ENCODE peak calls at places on chromosome 18, in seven cellular contexts. U is stomach, J is right lobe of liver, E is heart left ventricle, P is spleen, K is A549, S is ovary. Q is an unnamed sample. For H3K4me1, the result is how much of the 10 kb centered on the place peaks cover.

GRCh38 chr18:11741505-11742145 is 52.6 kb downstream of the GNAL start:
- DNase-seq in U (no peak), J (no peak), E (no peak), P (no peak), K (peak), S (no peak), Q (no peak)

GRCh38 chr18:47809420-47809819 is 121.0 kb downstream of the SMAD2 start:
- DNase-seq in U (no peak), J (no peak), E (no peak), P (no peak), K (no peak), S (no peak), Q (no peak)

GRCh38 chr18:49238433-49239042 is 221.9 kb downstream of the DYM start:
- DNase-seq in U (no peak), J (no peak), E (no peak), P (no peak), K (peak), S (no peak), Q (no peak)

GRCh38 chr18:42360716-42361115 is 405.7 kb downstream of the PIK3C3 start:
- DNase-seq in U (no peak), J (no peak), E (no peak), P (no peak), K (no peak), S (no peak), Q (no peak)

GRCh38 chr18:459801-460200 is 40.7 kb downstream of the COLEC12 start:
- DNase-seq in U (no peak), J (no peak), E (no peak), P (no peak), K (no peak), S (no peak), Q (no peak)

GRCh38 chr18:47418746-47419145 is 167.3 kb upstream of the SKOR2 start:
- DNase-seq in U (no peak), J (no peak), E (no peak), P (no peak), K (no peak), S (no peak), Q (no peak)

GRCh38 chr18:48914581-48915251 is 36.0 kb downstream of the SMAD7 start:
- DNase-seq in U (no peak), J (no peak), E (no peak), P (no peak), K (no peak), S (no peak), Q (no peak)

GRCh38 chr18:76914796-76915195 is 92.4 kb downstream of the ZNF236 start:
- DNase-seq in U (no peak), J (no peak), E (no peak), P (no peak), K (no peak), S (no peak), Q (no peak)

GRCh38 chr18:8548186-8548585 is 61.1 kb upstream of the RAB12 start:
- DNase-seq in U (no peak), J (no peak), E (no peak), P (no peak), K (no peak), S (no peak), Q (no peak)

GRCh38 chr18:14174706-14175085 is 42.5 kb upstream of the ZNF519 start:
- DNase-seq in U (no peak), J (no peak), E (no peak), P (peak), K (no peak), S (no peak), Q (no peak)
- H3K4me1 ChIP-seq in U (under half), J (under half), E (under half), P (under half), K (under half), S (under half), Q (under half)

DNA sequence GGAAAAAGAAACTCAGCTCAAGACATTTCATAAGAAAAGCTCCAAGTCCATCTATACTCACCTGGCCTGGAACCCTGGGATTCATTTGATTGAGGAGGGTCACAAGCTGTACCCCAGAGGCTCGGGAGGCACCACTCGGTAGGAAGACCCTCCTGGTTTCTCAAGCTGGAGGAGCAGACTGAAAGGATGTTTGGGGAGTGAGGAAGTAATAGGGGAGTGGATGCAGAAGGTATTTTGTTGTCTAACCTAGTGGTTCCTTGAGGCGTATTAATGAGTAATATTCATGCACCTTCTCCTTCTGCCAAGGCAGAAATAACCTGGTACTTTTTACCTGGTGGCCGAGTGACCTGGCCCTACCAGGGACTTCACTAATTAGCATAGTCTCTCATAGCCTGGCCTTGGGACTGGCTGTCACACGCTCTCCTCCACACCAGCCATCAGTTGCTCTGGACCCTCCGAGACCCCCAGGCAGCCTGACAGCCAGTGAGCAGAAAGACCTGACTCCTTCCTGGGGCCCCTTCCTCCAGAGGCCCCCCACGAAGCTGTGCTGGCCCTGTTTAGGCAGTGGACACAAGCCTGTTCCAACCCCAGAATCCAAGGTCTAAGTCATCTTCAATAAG is 161.4 kb downstream of the BCL2 start:
- DNase-seq in U (no peak), J (no peak), E (no peak), P (no peak), K (no peak), S (no peak), Q (no peak)
- TF ChIP-seq POLR2A in U (no peak), J (no peak), E (no peak), P (no peak), K (no peak), S (no peak), Q (no peak)

GRCh38 chr18:52667388-52667787 is 327.4 kb downstream of the DCC start:
- DNase-seq in U (no peak), J (no peak), E (no peak), P (no peak), K (no peak), S (no peak), Q (no peak)
- H3K27ac ChIP-seq in U (no peak), J (no peak), E (no peak), P (no peak), K (no peak), S (no peak), Q (no peak)

DNA sequence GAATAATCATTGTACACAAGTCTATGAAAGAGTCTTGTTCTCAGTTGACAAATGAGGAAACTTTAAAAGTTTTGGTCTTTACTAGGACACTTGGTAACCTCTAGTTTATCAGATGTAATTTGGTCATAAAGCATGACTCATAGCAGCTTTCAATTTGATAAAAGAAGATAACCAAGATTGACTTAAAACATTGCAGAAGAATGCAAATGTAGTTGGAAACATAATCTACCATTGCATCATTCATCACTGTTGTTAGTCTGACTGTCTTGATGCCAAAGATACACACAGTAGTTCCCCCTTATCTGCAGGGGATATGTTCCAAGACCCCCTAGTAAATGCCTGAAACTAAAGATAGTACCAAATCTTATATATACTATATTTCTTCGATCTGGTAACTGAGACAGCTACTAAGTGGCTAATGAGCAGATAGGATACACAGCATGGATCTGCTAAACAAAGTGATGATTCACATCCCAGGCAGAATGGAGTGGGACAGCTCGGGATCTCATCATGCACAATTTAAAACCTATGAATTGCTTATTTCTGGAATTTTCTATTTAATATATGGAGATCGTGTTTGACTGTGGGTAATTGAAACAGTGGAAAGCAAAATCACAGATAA is 131.4 kb upstream of the CCDC68 start:
- DNase-seq in U (no peak), J (no peak), E (no peak), P (no peak), K (no peak), S (no peak), Q (no peak)
- H3K4me1 ChIP-seq in U (under half), J (under half), E (under half), P (under half), K (under half), S (under half), Q (under half)

Q was measured in adrenal gland.